ENCODE peak calls at places on chromosome 6, in eight cellular contexts. One of them, this sample, is unnamed.

GRCh38 chr6:14932485-14933178 is 313.2 kb upstream of the JARID2 start:
- DNase-seq in midbrain: peak
- DNase-seq in activated CD8-positive, alpha-beta memory T cell treated with anti-CD3 and anti-CD28 coated beads for 4 hours: no peak
- DNase-seq in stimulated activated CD4-positive, alpha-beta T cell treated with anti-CD3 and anti-CD28 coated beads, Interleukin-12 subunit alpha, Interleukin-12 subunit beta, amount 100 ng/mL, for 24 hours: no peak
- DNase-seq in hypothalamus: no peak
- DNase-seq in ureter: no peak
- DNase-seq in endothelial cell: no peak
- DNase-seq in CD4-positive, alpha-beta T cell: no peak
- DNase-seq in this sample: no peak

GRCh38 chr6:150588862-150589499 is 10.7 kb upstream of the PLEKHG1 start:
- DNase-seq in midbrain: no peak
- DNase-seq in activated CD8-positive, alpha-beta memory T cell treated with anti-CD3 and anti-CD28 coated beads for 4 hours: no peak
- DNase-seq in stimulated activated CD4-positive, alpha-beta T cell treated with anti-CD3 and anti-CD28 coated beads, Interleukin-12 subunit alpha, Interleukin-12 subunit beta, amount 100 ng/mL, for 24 hours: no peak
- DNase-seq in hypothalamus: no peak
- DNase-seq in ureter: no peak
- DNase-seq in endothelial cell: no peak
- DNase-seq in CD4-positive, alpha-beta T cell: no peak
- DNase-seq in this sample: no peak

GRCh38 chr6:34795836-34796425 is 4.0 kb downstream of the BLTP3A start:
- DNase-seq in midbrain: no peak
- DNase-seq in activated CD8-positive, alpha-beta memory T cell treated with anti-CD3 and anti-CD28 coated beads for 4 hours: no peak
- DNase-seq in stimulated activated CD4-positive, alpha-beta T cell treated with anti-CD3 and anti-CD28 coated beads, Interleukin-12 subunit alpha, Interleukin-12 subunit beta, amount 100 ng/mL, for 24 hours: no peak
- DNase-seq in hypothalamus: no peak
- DNase-seq in ureter: no peak
- DNase-seq in endothelial cell: no peak
- DNase-seq in CD4-positive, alpha-beta T cell: no peak
- DNase-seq in this sample: no peak

GRCh38 chr6:15793288-15793687 is 130.5 kb upstream of the DTNBP1 start:
- DNase-seq in midbrain: no peak
- DNase-seq in activated CD8-positive, alpha-beta memory T cell treated with anti-CD3 and anti-CD28 coated beads for 4 hours: no peak
- DNase-seq in stimulated activated CD4-positive, alpha-beta T cell treated with anti-CD3 and anti-CD28 coated beads, Interleukin-12 subunit alpha, Interleukin-12 subunit beta, amount 100 ng/mL, for 24 hours: no peak
- DNase-seq in hypothalamus: no peak
- DNase-seq in ureter: no peak
- DNase-seq in endothelial cell: no peak
- DNase-seq in CD4-positive, alpha-beta T cell: no peak
- DNase-seq in this sample: no peak

GRCh38 chr6:159826968-159827647 is 27.0 kb downstream of the PNLDC1 start:
- DNase-seq in midbrain: no peak
- DNase-seq in activated CD8-positive, alpha-beta memory T cell treated with anti-CD3 and anti-CD28 coated beads for 4 hours: no peak
- DNase-seq in stimulated activated CD4-positive, alpha-beta T cell treated with anti-CD3 and anti-CD28 coated beads, Interleukin-12 subunit alpha, Interleukin-12 subunit beta, amount 100 ng/mL, for 24 hours: no peak
- DNase-seq in hypothalamus: no peak
- DNase-seq in ureter: no peak
- DNase-seq in endothelial cell: no peak
- DNase-seq in CD4-positive, alpha-beta T cell: no peak
- DNase-seq in this sample: no peak

GRCh38 chr6:97316982-97317381 is 34.0 kb upstream of the MMS22L start:
- DNase-seq in midbrain: no peak
- DNase-seq in activated CD8-positive, alpha-beta memory T cell treated with anti-CD3 and anti-CD28 coated beads for 4 hours: no peak
- DNase-seq in stimulated activated CD4-positive, alpha-beta T cell treated with anti-CD3 and anti-CD28 coated beads, Interleukin-12 subunit alpha, Interleukin-12 subunit beta, amount 100 ng/mL, for 24 hours: no peak
- DNase-seq in hypothalamus: no peak
- DNase-seq in ureter: no peak
- DNase-seq in endothelial cell: no peak
- DNase-seq in CD4-positive, alpha-beta T cell: no peak
- DNase-seq in this sample: no peak

GRCh38 chr6:147855823-147856222 is 347.3 kb downstream of the SAMD5 start:
- DNase-seq in midbrain: no peak
- DNase-seq in activated CD8-positive, alpha-beta memory T cell treated with anti-CD3 and anti-CD28 coated beads for 4 hours: no peak
- DNase-seq in stimulated activated CD4-positive, alpha-beta T cell treated with anti-CD3 and anti-CD28 coated beads, Interleukin-12 subunit alpha, Interleukin-12 subunit beta, amount 100 ng/mL, for 24 hours: no peak
- DNase-seq in hypothalamus: no peak
- DNase-seq in ureter: no peak
- DNase-seq in endothelial cell: no peak
- DNase-seq in CD4-positive, alpha-beta T cell: no peak
- DNase-seq in this sample: no peak

GRCh38 chr6:18422136-18422535 is 35.0 kb downstream of the RNF144B start:
- DNase-seq in midbrain: no peak
- DNase-seq in activated CD8-positive, alpha-beta memory T cell treated with anti-CD3 and anti-CD28 coated beads for 4 hours: no peak
- DNase-seq in stimulated activated CD4-positive, alpha-beta T cell treated with anti-CD3 and anti-CD28 coated beads, Interleukin-12 subunit alpha, Interleukin-12 subunit beta, amount 100 ng/mL, for 24 hours: no peak
- DNase-seq in hypothalamus: no peak
- DNase-seq in ureter: no peak
- DNase-seq in endothelial cell: no peak
- DNase-seq in CD4-positive, alpha-beta T cell: no peak
- DNase-seq in this sample: no peak

GRCh38 chr6:168133186-168133585 is 54.2 kb upstream of the FRMD1 start:
- DNase-seq in midbrain: peak
- DNase-seq in activated CD8-positive, alpha-beta memory T cell treated with anti-CD3 and anti-CD28 coated beads for 4 hours: no peak
- DNase-seq in stimulated activated CD4-positive, alpha-beta T cell treated with anti-CD3 and anti-CD28 coated beads, Interleukin-12 subunit alpha, Interleukin-12 subunit beta, amount 100 ng/mL, for 24 hours: no peak
- DNase-seq in hypothalamus: peak
- DNase-seq in ureter: peak
- DNase-seq in endothelial cell: no peak
- DNase-seq in CD4-positive, alpha-beta T cell: no peak
- DNase-seq in this sample: no peak

GRCh38 chr6:146827216-146827928 is 228.6 kb downstream of the ADGB start:
- DNase-seq in midbrain: no peak
- DNase-seq in activated CD8-positive, alpha-beta memory T cell treated with anti-CD3 and anti-CD28 coated beads for 4 hours: no peak
- DNase-seq in stimulated activated CD4-positive, alpha-beta T cell treated with anti-CD3 and anti-CD28 coated beads, Interleukin-12 subunit alpha, Interleukin-12 subunit beta, amount 100 ng/mL, for 24 hours: no peak
- DNase-seq in hypothalamus: no peak
- DNase-seq in ureter: no peak
- DNase-seq in endothelial cell: no peak
- DNase-seq in CD4-positive, alpha-beta T cell: no peak
- DNase-seq in this sample: no peak

GRCh38 chr6:166162599-166163342 is 4.9 kb downstream of the TBXT start:
- DNase-seq in midbrain: no peak
- DNase-seq in activated CD8-positive, alpha-beta memory T cell treated with anti-CD3 and anti-CD28 coated beads for 4 hours: no peak
- DNase-seq in stimulated activated CD4-positive, alpha-beta T cell treated with anti-CD3 and anti-CD28 coated beads, Interleukin-12 subunit alpha, Interleukin-12 subunit beta, amount 100 ng/mL, for 24 hours: peak
- DNase-seq in hypothalamus: no peak
- DNase-seq in ureter: no peak
- DNase-seq in endothelial cell: no peak
- DNase-seq in CD4-positive, alpha-beta T cell: no peak
- DNase-seq in this sample: no peak

GRCh38 chr6:57173886-57174510 is 1.9 kb downstream of the BAG2 start:
- DNase-seq in midbrain: peak
- DNase-seq in activated CD8-positive, alpha-beta memory T cell treated with anti-CD3 and anti-CD28 coated beads for 4 hours: no peak
- DNase-seq in stimulated activated CD4-positive, alpha-beta T cell treated with anti-CD3 and anti-CD28 coated beads, Interleukin-12 subunit alpha, Interleukin-12 subunit beta, amount 100 ng/mL, for 24 hours: no peak
- DNase-seq in hypothalamus: no peak
- DNase-seq in ureter: no peak
- DNase-seq in endothelial cell: no peak
- DNase-seq in CD4-positive, alpha-beta T cell: no peak
- DNase-seq in this sample: no peak

GRCh38 chr6:137927777-137928218 is 60.7 kb downstream of the TNFAIP3 start:
- DNase-seq in midbrain: no peak
- DNase-seq in activated CD8-positive, alpha-beta memory T cell treated with anti-CD3 and anti-CD28 coated beads for 4 hours: peak
- DNase-seq in stimulated activated CD4-positive, alpha-beta T cell treated with anti-CD3 and anti-CD28 coated beads, Interleukin-12 subunit alpha, Interleukin-12 subunit beta, amount 100 ng/mL, for 24 hours: peak
- DNase-seq in hypothalamus: no peak
- DNase-seq in ureter: no peak
- DNase-seq in endothelial cell: no peak
- DNase-seq in CD4-positive, alpha-beta T cell: peak
- DNase-seq in this sample: peak

GRCh38 chr6:41780623-41781301 is at the start of gene PRICKLE4:
- DNase-seq in midbrain: no peak
- DNase-seq in activated CD8-positive, alpha-beta memory T cell treated with anti-CD3 and anti-CD28 coated beads for 4 hours: no peak
- DNase-seq in stimulated activated CD4-positive, alpha-beta T cell treated with anti-CD3 and anti-CD28 coated beads, Interleukin-12 subunit alpha, Interleukin-12 subunit beta, amount 100 ng/mL, for 24 hours: no peak
- DNase-seq in hypothalamus: no peak
- DNase-seq in ureter: no peak
- DNase-seq in endothelial cell: peak
- DNase-seq in CD4-positive, alpha-beta T cell: no peak
- DNase-seq in this sample: peak

GRCh38 chr6:155378284-155378683 is 64.0 kb upstream of the TFB1M start:
- DNase-seq in midbrain: no peak
- DNase-seq in activated CD8-positive, alpha-beta memory T cell treated with anti-CD3 and anti-CD28 coated beads for 4 hours: no peak
- DNase-seq in stimulated activated CD4-positive, alpha-beta T cell treated with anti-CD3 and anti-CD28 coated beads, Interleukin-12 subunit alpha, Interleukin-12 subunit beta, amount 100 ng/mL, for 24 hours: no peak
- DNase-seq in hypothalamus: no peak
- DNase-seq in ureter: no peak
- DNase-seq in endothelial cell: no peak
- DNase-seq in CD4-positive, alpha-beta T cell: no peak
- DNase-seq in this sample: no peak

GRCh38 chr6:111696814-111697213 is 91.1 kb upstream of the TRAF3IP2 start:
- DNase-seq in midbrain: no peak
- DNase-seq in activated CD8-positive, alpha-beta memory T cell treated with anti-CD3 and anti-CD28 coated beads for 4 hours: no peak
- DNase-seq in stimulated activated CD4-positive, alpha-beta T cell treated with anti-CD3 and anti-CD28 coated beads, Interleukin-12 subunit alpha, Interleukin-12 subunit beta, amount 100 ng/mL, for 24 hours: no peak
- DNase-seq in hypothalamus: no peak
- DNase-seq in ureter: no peak
- DNase-seq in endothelial cell: no peak
- DNase-seq in CD4-positive, alpha-beta T cell: no peak
- DNase-seq in this sample: no peak

GRCh38 chr6:159982726-159983506 is 14.0 kb downstream of the IGF2R start:
- DNase-seq in midbrain: no peak
- DNase-seq in activated CD8-positive, alpha-beta memory T cell treated with anti-CD3 and anti-CD28 coated beads for 4 hours: no peak
- DNase-seq in stimulated activated CD4-positive, alpha-beta T cell treated with anti-CD3 and anti-CD28 coated beads, Interleukin-12 subunit alpha, Interleukin-12 subunit beta, amount 100 ng/mL, for 24 hours: no peak
- DNase-seq in hypothalamus: no peak
- DNase-seq in ureter: no peak
- DNase-seq in endothelial cell: no peak
- DNase-seq in CD4-positive, alpha-beta T cell: no peak
- DNase-seq in this sample: no peak

GRCh38 chr6:56259163-56259562 is 11.8 kb upstream of the COL21A1 start:
- DNase-seq in midbrain: no peak
- DNase-seq in activated CD8-positive, alpha-beta memory T cell treated with anti-CD3 and anti-CD28 coated beads for 4 hours: no peak
- DNase-seq in stimulated activated CD4-positive, alpha-beta T cell treated with anti-CD3 and anti-CD28 coated beads, Interleukin-12 subunit alpha, Interleukin-12 subunit beta, amount 100 ng/mL, for 24 hours: no peak
- DNase-seq in hypothalamus: no peak
- DNase-seq in ureter: no peak
- DNase-seq in endothelial cell: no peak
- DNase-seq in CD4-positive, alpha-beta T cell: no peak
- DNase-seq in this sample: no peak

GRCh38 chr6:35054743-35055130 is 86.4 kb downstream of the TCP11 start:
- DNase-seq in midbrain: no peak
- DNase-seq in activated CD8-positive, alpha-beta memory T cell treated with anti-CD3 and anti-CD28 coated beads for 4 hours: no peak
- DNase-seq in stimulated activated CD4-positive, alpha-beta T cell treated with anti-CD3 and anti-CD28 coated beads, Interleukin-12 subunit alpha, Interleukin-12 subunit beta, amount 100 ng/mL, for 24 hours: no peak
- DNase-seq in hypothalamus: no peak
- DNase-seq in ureter: no peak
- DNase-seq in endothelial cell: no peak
- DNase-seq in CD4-positive, alpha-beta T cell: no peak
- DNase-seq in this sample: no peak

GRCh38 chr6:63923139-63923739 is 287.6 kb downstream of the PHF3 start:
- DNase-seq in midbrain: peak
- DNase-seq in activated CD8-positive, alpha-beta memory T cell treated with anti-CD3 and anti-CD28 coated beads for 4 hours: no peak
- DNase-seq in stimulated activated CD4-positive, alpha-beta T cell treated with anti-CD3 and anti-CD28 coated beads, Interleukin-12 subunit alpha, Interleukin-12 subunit beta, amount 100 ng/mL, for 24 hours: no peak
- DNase-seq in hypothalamus: no peak
- DNase-seq in ureter: no peak
- DNase-seq in endothelial cell: no peak
- DNase-seq in CD4-positive, alpha-beta T cell: no peak
- DNase-seq in this sample: no peak

GRCh38 chr6:27720607-27721580 is 191.3 kb downstream of the OR2B2 start:
- DNase-seq in midbrain: no peak
- DNase-seq in activated CD8-positive, alpha-beta memory T cell treated with anti-CD3 and anti-CD28 coated beads for 4 hours: no peak
- DNase-seq in stimulated activated CD4-positive, alpha-beta T cell treated with anti-CD3 and anti-CD28 coated beads, Interleukin-12 subunit alpha, Interleukin-12 subunit beta, amount 100 ng/mL, for 24 hours: peak
- DNase-seq in hypothalamus: no peak
- DNase-seq in ureter: no peak
- DNase-seq in endothelial cell: peak
- DNase-seq in CD4-positive, alpha-beta T cell: no peak
- DNase-seq in this sample: no peak

GRCh38 chr6:436308-437041 is 44.9 kb downstream of the IRF4 start:
- DNase-seq in midbrain: no peak
- DNase-seq in activated CD8-positive, alpha-beta memory T cell treated with anti-CD3 and anti-CD28 coated beads for 4 hours: no peak
- DNase-seq in stimulated activated CD4-positive, alpha-beta T cell treated with anti-CD3 and anti-CD28 coated beads, Interleukin-12 subunit alpha, Interleukin-12 subunit beta, amount 100 ng/mL, for 24 hours: no peak
- DNase-seq in hypothalamus: no peak
- DNase-seq in ureter: no peak
- DNase-seq in endothelial cell: no peak
- DNase-seq in CD4-positive, alpha-beta T cell: no peak
- DNase-seq in this sample: no peak

GRCh38 chr6:125262026-125263013 is 39.4 kb downstream of the HDDC2 start:
- DNase-seq in midbrain: no peak
- DNase-seq in activated CD8-positive, alpha-beta memory T cell treated with anti-CD3 and anti-CD28 coated beads for 4 hours: no peak
- DNase-seq in stimulated activated CD4-positive, alpha-beta T cell treated with anti-CD3 and anti-CD28 coated beads, Interleukin-12 subunit alpha, Interleukin-12 subunit beta, amount 100 ng/mL, for 24 hours: no peak
- DNase-seq in hypothalamus: no peak
- DNase-seq in ureter: no peak
- DNase-seq in endothelial cell: no peak
- DNase-seq in CD4-positive, alpha-beta T cell: no peak
- DNase-seq in this sample: no peak

GRCh38 chr6:158016571-158017383 is 35.1 kb downstream of the SYNJ2 start:
- DNase-seq in midbrain: no peak
- DNase-seq in activated CD8-positive, alpha-beta memory T cell treated with anti-CD3 and anti-CD28 coated beads for 4 hours: no peak
- DNase-seq in stimulated activated CD4-positive, alpha-beta T cell treated with anti-CD3 and anti-CD28 coated beads, Interleukin-12 subunit alpha, Interleukin-12 subunit beta, amount 100 ng/mL, for 24 hours: no peak
- DNase-seq in hypothalamus: no peak
- DNase-seq in ureter: no peak
- DNase-seq in endothelial cell: no peak
- DNase-seq in CD4-positive, alpha-beta T cell: no peak
- DNase-seq in this sample: no peak

GRCh38 chr6:47134476-47135189 is 92.5 kb upstream of the ADGRF1 start:
- DNase-seq in midbrain: no peak
- DNase-seq in activated CD8-positive, alpha-beta memory T cell treated with anti-CD3 and anti-CD28 coated beads for 4 hours: no peak
- DNase-seq in stimulated activated CD4-positive, alpha-beta T cell treated with anti-CD3 and anti-CD28 coated beads, Interleukin-12 subunit alpha, Interleukin-12 subunit beta, amount 100 ng/mL, for 24 hours: no peak
- DNase-seq in hypothalamus: no peak
- DNase-seq in ureter: no peak
- DNase-seq in endothelial cell: no peak
- DNase-seq in CD4-positive, alpha-beta T cell: no peak
- DNase-seq in this sample: no peak

GRCh38 chr6:85168146-85168545 is 281.7 kb upstream of the NT5E start:
- DNase-seq in midbrain: no peak
- DNase-seq in activated CD8-positive, alpha-beta memory T cell treated with anti-CD3 and anti-CD28 coated beads for 4 hours: no peak
- DNase-seq in stimulated activated CD4-positive, alpha-beta T cell treated with anti-CD3 and anti-CD28 coated beads, Interleukin-12 subunit alpha, Interleukin-12 subunit beta, amount 100 ng/mL, for 24 hours: no peak
- DNase-seq in hypothalamus: no peak
- DNase-seq in ureter: no peak
- DNase-seq in endothelial cell: no peak
- DNase-seq in CD4-positive, alpha-beta T cell: no peak
- DNase-seq in this sample: no peak

GRCh38 chr6:43119456-43119855 is 43.3 kb downstream of the PTK7 start:
- DNase-seq in midbrain: no peak
- DNase-seq in activated CD8-positive, alpha-beta memory T cell treated with anti-CD3 and anti-CD28 coated beads for 4 hours: no peak
- DNase-seq in stimulated activated CD4-positive, alpha-beta T cell treated with anti-CD3 and anti-CD28 coated beads, Interleukin-12 subunit alpha, Interleukin-12 subunit beta, amount 100 ng/mL, for 24 hours: no peak
- DNase-seq in hypothalamus: no peak
- DNase-seq in ureter: no peak
- DNase-seq in endothelial cell: no peak
- DNase-seq in CD4-positive, alpha-beta T cell: no peak
- DNase-seq in this sample: no peak

GRCh38 chr6:14729186-14729871 is 516.5 kb upstream of the JARID2 start:
- DNase-seq in midbrain: peak
- DNase-seq in activated CD8-positive, alpha-beta memory T cell treated with anti-CD3 and anti-CD28 coated beads for 4 hours: no peak
- DNase-seq in stimulated activated CD4-positive, alpha-beta T cell treated with anti-CD3 and anti-CD28 coated beads, Interleukin-12 subunit alpha, Interleukin-12 subunit beta, amount 100 ng/mL, for 24 hours: no peak
- DNase-seq in hypothalamus: no peak
- DNase-seq in ureter: no peak
- DNase-seq in endothelial cell: no peak
- DNase-seq in CD4-positive, alpha-beta T cell: no peak
- DNase-seq in this sample: no peak

GRCh38 chr6:39638126-39638822 is 86.9 kb downstream of the KIF6 start:
- DNase-seq in midbrain: no peak
- DNase-seq in activated CD8-positive, alpha-beta memory T cell treated with anti-CD3 and anti-CD28 coated beads for 4 hours: no peak
- DNase-seq in stimulated activated CD4-positive, alpha-beta T cell treated with anti-CD3 and anti-CD28 coated beads, Interleukin-12 subunit alpha, Interleukin-12 subunit beta, amount 100 ng/mL, for 24 hours: no peak
- DNase-seq in hypothalamus: no peak
- DNase-seq in ureter: no peak
- DNase-seq in endothelial cell: no peak
- DNase-seq in CD4-positive, alpha-beta T cell: no peak
- DNase-seq in this sample: no peak

GRCh38 chr6:41937881-41938574 is 3.6 kb downstream of the CCND3 start:
- DNase-seq in midbrain: no peak
- DNase-seq in activated CD8-positive, alpha-beta memory T cell treated with anti-CD3 and anti-CD28 coated beads for 4 hours: no peak
- DNase-seq in stimulated activated CD4-positive, alpha-beta T cell treated with anti-CD3 and anti-CD28 coated beads, Interleukin-12 subunit alpha, Interleukin-12 subunit beta, amount 100 ng/mL, for 24 hours: no peak
- DNase-seq in hypothalamus: no peak
- DNase-seq in ureter: no peak
- DNase-seq in endothelial cell: no peak
- DNase-seq in CD4-positive, alpha-beta T cell: peak
- DNase-seq in this sample: peak

GRCh38 chr6:71289039-71289801 is 609 bp downstream of the OGFRL1 start:
- DNase-seq in midbrain: no peak
- DNase-seq in activated CD8-positive, alpha-beta memory T cell treated with anti-CD3 and anti-CD28 coated beads for 4 hours: no peak
- DNase-seq in stimulated activated CD4-positive, alpha-beta T cell treated with anti-CD3 and anti-CD28 coated beads, Interleukin-12 subunit alpha, Interleukin-12 subunit beta, amount 100 ng/mL, for 24 hours: no peak
- DNase-seq in hypothalamus: no peak
- DNase-seq in ureter: peak
- DNase-seq in endothelial cell: peak
- DNase-seq in CD4-positive, alpha-beta T cell: no peak
- DNase-seq in this sample: no peak

GRCh38 chr6:44400572-44400971 is 13.1 kb downstream of the CDC5L start:
- DNase-seq in midbrain: no peak
- DNase-seq in activated CD8-positive, alpha-beta memory T cell treated with anti-CD3 and anti-CD28 coated beads for 4 hours: no peak
- DNase-seq in stimulated activated CD4-positive, alpha-beta T cell treated with anti-CD3 and anti-CD28 coated beads, Interleukin-12 subunit alpha, Interleukin-12 subunit beta, amount 100 ng/mL, for 24 hours: no peak
- DNase-seq in hypothalamus: no peak
- DNase-seq in ureter: no peak
- DNase-seq in endothelial cell: no peak
- DNase-seq in CD4-positive, alpha-beta T cell: no peak
- DNase-seq in this sample: no peak

GRCh38 chr6:167079853-167080297 is 43.0 kb upstream of the CCR6 start:
- DNase-seq in midbrain: no peak
- DNase-seq in activated CD8-positive, alpha-beta memory T cell treated with anti-CD3 and anti-CD28 coated beads for 4 hours: no peak
- DNase-seq in stimulated activated CD4-positive, alpha-beta T cell treated with anti-CD3 and anti-CD28 coated beads, Interleukin-12 subunit alpha, Interleukin-12 subunit beta, amount 100 ng/mL, for 24 hours: peak
- DNase-seq in hypothalamus: no peak
- DNase-seq in ureter: no peak
- DNase-seq in endothelial cell: no peak
- DNase-seq in CD4-positive, alpha-beta T cell: no peak
- DNase-seq in this sample: peak

GRCh38 chr6:111918825-111919224 is 45.6 kb upstream of the FYN start:
- DNase-seq in midbrain: no peak
- DNase-seq in activated CD8-positive, alpha-beta memory T cell treated with anti-CD3 and anti-CD28 coated beads for 4 hours: no peak
- DNase-seq in stimulated activated CD4-positive, alpha-beta T cell treated with anti-CD3 and anti-CD28 coated beads, Interleukin-12 subunit alpha, Interleukin-12 subunit beta, amount 100 ng/mL, for 24 hours: no peak
- DNase-seq in hypothalamus: no peak
- DNase-seq in ureter: no peak
- DNase-seq in endothelial cell: no peak
- DNase-seq in CD4-positive, alpha-beta T cell: no peak
- DNase-seq in this sample: no peak